ENCODE peak calls at places on chromosomes 3 and 15, in seven cellular contexts. M, V, S, P, R, Y and T are unnamed samples.

GRCh38 chr15:77607111-77607893 is 25.4 kb downstream of the LINGO1 start:
- DNase-seq in M (no peak), V (no peak), S (no peak), P (no peak), R (no peak), Y (peak), T (no peak)

GRCh38 chr3:13347390-13347966 is 72.6 kb downstream of the NUP210 start:
- DNase-seq in M (no peak), V (no peak), S (peak), P (no peak), R (no peak), Y (peak), T (no peak)

GRCh38 chr15:50594311-50594710 is 47.8 kb upstream of the USP50 start:
- DNase-seq in M (no peak), V (no peak), S (no peak), P (no peak), R (no peak), Y (no peak), T (no peak)

GRCh38 chr3:143313598-143314188 is 194.1 kb downstream of the CHST2 start:
- DNase-seq in M (no peak), V (no peak), S (no peak), P (no peak), R (no peak), Y (no peak), T (no peak)

GRCh38 chr3:126963261-126964190 is 19.4 kb upstream of the PLXNA1 start:
- DNase-seq in M (no peak), V (no peak), S (no peak), P (no peak), R (no peak), Y (no peak), T (no peak)

GRCh38 chr3:128236667-128237066 is 83.4 kb downstream of the EEFSEC start:
- DNase-seq in M (no peak), V (no peak), S (no peak), P (no peak), R (no peak), Y (no peak), T (no peak)

GRCh38 chr15:38267416-38268022 is 14.9 kb downstream of the SPRED1 start:
- DNase-seq in M (no peak), V (no peak), S (peak), P (no peak), R (no peak), Y (peak), T (no peak)

GRCh38 chr15:58558777-58559176 is 127.0 kb downstream of the LIPC start:
- DNase-seq in M (no peak), V (no peak), S (no peak), P (no peak), R (no peak), Y (no peak), T (no peak)

GRCh38 chr3:139564290-139564861 is 24.8 kb upstream of the RBP1 start:
- DNase-seq in M (no peak), V (no peak), S (no peak), P (no peak), R (no peak), Y (peak), T (no peak)

GRCh38 chr3:155335955-155336354 is 42.5 kb upstream of the STRIT1 start:
- DNase-seq in M (no peak), V (no peak), S (no peak), P (peak), R (no peak), Y (no peak), T (no peak)

GRCh38 chr3:187319699-187320302 is 28.3 kb upstream of the MASP1 start:
- DNase-seq in M (peak), V (peak), S (peak), P (peak), R (peak), Y (peak), T (peak)

GRCh38 chr3:138381413-138381901 is 33.1 kb downstream of the MRAS start:
- DNase-seq in M (no peak), V (no peak), S (peak), P (no peak), R (no peak), Y (peak), T (no peak)

GRCh38 chr3:37924453-37924852 is 62.8 kb downstream of the CTDSPL start:
- DNase-seq in M (no peak), V (no peak), S (no peak), P (no peak), R (no peak), Y (no peak), T (no peak)

GRCh38 chr3:142875583-142876207 is 13.2 kb downstream of the PCOLCE2 start:
- DNase-seq in M (no peak), V (no peak), S (no peak), P (no peak), R (no peak), Y (no peak), T (no peak)

GRCh38 chr15:41934843-41935242 is 37.5 kb downstream of the EHD4 start:
- DNase-seq in M (no peak), V (no peak), S (peak), P (no peak), R (peak), Y (no peak), T (peak)

GRCh38 chr3:10529809-10530208 is 24.4 kb upstream of the ATP2B2 start:
- DNase-seq in M (peak), V (no peak), S (no peak), P (no peak), R (no peak), Y (no peak), T (no peak)

DNA sequence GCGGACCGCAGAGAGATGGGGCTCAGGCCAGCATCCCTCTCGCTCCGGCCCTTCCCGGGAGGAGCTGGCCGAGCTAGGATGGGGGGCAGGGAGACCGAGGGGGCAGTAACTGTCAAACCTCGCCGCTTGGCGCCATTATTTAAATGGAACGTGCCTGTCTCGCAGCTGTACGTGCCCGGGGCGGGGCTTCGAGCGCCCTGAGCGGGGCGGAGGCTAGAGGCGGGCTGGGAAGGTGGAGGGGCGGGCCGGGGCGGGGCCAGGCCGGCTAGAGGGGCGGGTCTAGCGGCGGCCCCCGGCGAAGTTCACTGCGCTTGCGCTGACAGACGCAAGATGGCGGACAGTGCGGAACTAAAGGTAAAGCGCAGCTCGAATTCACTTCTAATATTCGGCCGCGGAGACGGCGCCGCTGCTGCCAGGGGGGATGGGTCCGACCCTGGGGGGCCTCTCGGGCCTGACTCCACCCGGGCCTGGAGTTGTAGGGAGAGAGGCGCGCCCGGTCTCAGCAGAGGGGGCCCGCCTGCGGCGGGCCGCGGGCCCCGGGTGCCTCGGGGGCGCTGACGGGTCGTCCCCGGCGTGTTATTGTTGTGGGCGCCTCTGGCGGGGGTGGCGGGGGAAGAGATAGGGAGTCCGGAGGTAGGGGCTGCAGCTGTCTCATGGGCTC is at the start of gene PIAS1:
- DNase-seq in M (peak), V (peak), S (peak), P (peak), R (peak), Y (peak), T (peak)
- TF ChIP-seq CTCF in M (no peak), V (peak), S (no peak), P (no peak), R (no peak), Y (no peak), T (no peak)

DNA sequence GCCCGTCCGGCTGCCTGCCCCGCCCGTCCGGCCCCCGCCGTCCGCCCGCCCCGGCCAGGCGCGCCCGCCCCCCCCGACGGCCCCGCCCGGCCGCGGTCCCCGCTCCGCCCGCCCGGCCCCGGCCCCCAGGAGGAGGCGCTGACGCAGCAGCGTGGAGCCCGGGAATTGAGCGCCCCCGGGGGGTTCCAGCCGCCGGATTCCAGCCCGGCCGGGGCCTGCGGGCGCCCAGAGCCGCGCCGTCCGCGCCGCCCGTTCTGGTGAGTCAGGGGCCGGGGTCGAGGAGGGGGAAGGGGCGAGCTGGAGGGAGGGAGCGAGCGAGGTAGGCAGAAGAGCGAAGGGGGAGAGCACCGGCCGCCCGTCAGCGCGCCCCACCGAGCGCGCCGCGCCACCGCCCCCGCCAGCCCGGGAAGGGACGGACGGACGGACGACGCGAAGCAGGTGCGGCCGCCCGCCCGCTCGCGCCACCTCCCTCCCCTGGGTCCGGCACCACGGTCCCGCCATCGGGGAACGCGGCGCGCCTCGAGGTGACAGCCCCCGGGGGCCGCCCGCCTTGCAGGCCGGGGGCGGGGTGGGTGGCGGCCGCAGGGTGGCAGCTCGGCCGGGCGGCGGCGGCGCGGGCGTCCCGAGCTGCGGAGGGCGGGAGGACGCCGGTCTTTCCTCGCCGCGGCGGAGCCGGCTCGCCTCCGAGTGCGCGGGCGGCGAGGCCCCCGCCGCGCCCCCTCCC is 421 bp downstream of the BAHD1 start:
- DNase-seq in M (peak), V (peak), S (no peak), P (no peak), R (peak), Y (no peak), T (no peak)
- TF ChIP-seq CTCF in M (no peak), V (no peak), S (peak), P (no peak), R (peak), Y (no peak), T (no peak)

DNA sequence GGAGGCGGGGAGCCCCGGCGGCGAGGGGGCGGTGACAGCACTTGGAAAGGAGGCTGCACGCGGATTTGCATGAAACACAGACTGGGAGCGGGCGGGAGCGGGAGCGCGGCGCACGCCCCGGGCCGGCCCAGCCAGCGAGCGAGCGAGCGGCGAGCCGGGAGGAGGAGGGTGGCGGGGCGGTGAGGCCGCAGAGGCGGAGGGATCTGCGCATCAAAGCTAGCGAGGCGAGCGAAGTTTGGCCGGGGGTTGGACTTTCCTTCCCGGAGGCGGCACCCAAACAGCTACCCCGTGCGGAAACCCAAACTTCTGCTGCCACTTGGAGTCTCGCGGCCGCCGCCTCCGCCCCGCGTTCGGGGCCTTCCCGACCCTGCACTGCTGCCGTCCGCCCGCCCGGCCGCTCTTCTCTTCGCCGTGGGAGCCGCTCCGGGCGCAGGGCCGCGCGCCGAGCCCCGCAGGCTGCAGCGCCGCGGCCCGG is at the start of gene SMAD3:
- DNase-seq in M (peak), V (peak), S (peak), P (peak), R (peak), Y (peak), T (peak)
- TF ChIP-seq CTCF in M (no peak), V (no peak), S (no peak), P (no peak), R (peak), Y (no peak), T (no peak)

GRCh38 chr3:69320867-69321266 is 65.0 kb downstream of the FRMD4B start:
- DNase-seq in M (no peak), V (no peak), S (no peak), P (peak), R (no peak), Y (no peak), T (peak)

GRCh38 chr3:69323941-69324340 is 61.9 kb downstream of the FRMD4B start:
- DNase-seq in M (no peak), V (no peak), S (no peak), P (no peak), R (no peak), Y (no peak), T (no peak)

GRCh38 chr3:69322110-69322509 is 63.8 kb downstream of the FRMD4B start:
- DNase-seq in M (no peak), V (no peak), S (no peak), P (no peak), R (no peak), Y (no peak), T (no peak)

GRCh38 chr3:69319652-69320051 is 66.2 kb downstream of the FRMD4B start:
- DNase-seq in M (no peak), V (no peak), S (no peak), P (no peak), R (no peak), Y (no peak), T (no peak)

DNA sequence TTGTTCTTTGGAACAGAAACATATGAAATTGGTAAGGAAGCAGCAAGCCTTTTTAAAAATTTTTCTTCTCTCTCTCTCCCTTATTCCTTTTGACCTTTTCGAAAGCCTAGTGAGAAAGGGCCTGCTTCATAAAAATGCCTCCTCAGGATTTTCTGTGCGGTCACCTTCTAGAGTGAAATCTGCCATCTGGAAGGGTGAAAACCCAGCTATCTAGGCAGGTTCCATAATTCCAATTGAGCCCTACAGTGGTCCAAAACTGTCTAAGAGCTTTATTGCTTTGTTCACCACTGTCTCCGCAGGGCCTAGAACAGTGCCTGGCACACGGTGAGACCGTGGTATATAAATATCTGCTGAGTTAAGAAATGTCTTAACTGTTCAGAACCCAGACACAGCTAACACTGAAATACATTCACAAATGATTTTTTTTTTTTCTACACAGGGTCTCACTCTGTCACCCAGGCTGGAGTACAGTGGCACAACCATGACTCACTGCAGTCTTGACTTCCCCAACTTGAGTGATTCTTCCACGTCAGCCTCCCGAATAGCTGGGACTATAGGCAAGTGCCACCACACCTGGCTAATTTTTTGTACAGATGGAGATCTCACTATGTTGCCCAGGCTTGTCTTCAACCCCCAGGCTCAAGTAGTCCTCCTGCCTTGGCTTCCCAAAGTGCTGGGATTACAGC is 64.4 kb downstream of the FRMD4B start:
- DNase-seq in M (no peak), V (no peak), S (no peak), P (no peak), R (no peak), Y (no peak), T (no peak)
- TF ChIP-seq CTCF in M (no peak), V (no peak), S (no peak), P (no peak), R (no peak), Y (no peak), T (no peak)

DNA sequence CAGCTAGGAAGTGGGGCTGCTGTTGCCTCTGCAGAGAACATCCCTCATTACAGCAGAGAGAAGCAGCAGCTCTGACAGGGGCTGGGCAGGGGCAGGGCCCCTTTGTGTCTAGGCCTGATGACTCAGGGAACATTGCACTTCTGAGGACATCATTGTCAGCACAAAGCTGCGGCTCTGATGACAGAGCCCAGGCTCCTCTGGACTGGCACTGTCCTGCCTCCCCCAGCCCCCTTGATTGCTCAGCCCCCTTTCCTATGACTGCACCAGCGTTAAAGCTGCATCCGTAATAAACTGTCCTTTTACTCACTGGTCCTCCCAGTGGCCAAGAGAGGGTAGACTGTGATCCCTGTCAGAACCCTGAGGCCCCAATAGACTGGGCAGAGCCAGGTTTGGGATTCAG is 18.3 kb downstream of the TRH start:
- DNase-seq in M (no peak), V (no peak), S (no peak), P (no peak), R (no peak), Y (peak), T (no peak)
- TF ChIP-seq CTCF in M (no peak), V (peak), S (peak), P (no peak), R (peak), Y (peak), T (no peak)

DNA sequence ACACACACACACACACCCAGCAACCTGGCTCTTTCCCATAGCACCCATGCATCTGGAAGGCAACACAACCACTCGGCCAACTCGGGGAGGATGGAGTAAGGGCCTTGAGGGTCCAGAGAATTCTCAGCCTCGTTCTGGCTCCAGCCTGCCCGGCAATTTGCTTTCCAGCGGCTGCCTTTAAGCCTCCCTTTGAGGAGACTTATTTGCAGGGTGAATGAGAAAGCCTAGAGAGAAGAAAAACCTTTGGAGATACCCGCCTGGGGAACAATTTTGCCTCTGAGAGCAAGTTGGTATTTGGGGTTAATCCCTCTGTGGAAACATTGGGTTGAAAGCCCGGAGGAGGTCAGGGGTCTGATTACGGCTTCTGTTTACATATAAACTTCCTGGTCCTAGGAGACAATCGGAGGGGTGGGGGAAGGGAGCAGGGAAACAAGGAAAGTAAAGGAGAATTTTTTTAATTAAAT is 160.8 kb upstream of the HES1 start:
- DNase-seq in M (no peak), V (no peak), S (no peak), P (no peak), R (no peak), Y (no peak), T (no peak)
- TF ChIP-seq CTCF in M (no peak), V (no peak), S (no peak), P (no peak), R (no peak), Y (no peak), T (no peak)